ENCODE peak calls at places on chromosomes 4 and X, in eight cellular contexts. One of them, this sample, is unnamed.

GRCh38 chr4:126539771-126540170 is 1093.0 kb upstream of the INTU start:
- ATAC-seq in HCT116: no peak
- ATAC-seq in right lobe of liver: no peak
- ATAC-seq in upper lobe of left lung: no peak
- ATAC-seq in K562: no peak
- ATAC-seq in A549: no peak
- ATAC-seq in HepG2: no peak
- ATAC-seq in IMR-90: no peak
- ATAC-seq in this sample: no peak

GRCh38 chr4:131459430-131460101 is 1689.5 kb upstream of the PCDH10 start:
- ATAC-seq in HCT116: peak; percentile 55
- ATAC-seq in right lobe of liver: no peak
- ATAC-seq in upper lobe of left lung: no peak
- ATAC-seq in K562: no peak
- ATAC-seq in A549: no peak
- ATAC-seq in HepG2: no peak
- ATAC-seq in IMR-90: no peak
- ATAC-seq in this sample: no peak

GRCh38 chr4:186999676-187000075 is 276.0 kb upstream of the FAT1 start:
- ATAC-seq in HCT116: no peak
- ATAC-seq in right lobe of liver: no peak
- ATAC-seq in upper lobe of left lung: no peak
- ATAC-seq in K562: no peak
- ATAC-seq in A549: no peak
- ATAC-seq in HepG2: no peak
- ATAC-seq in IMR-90: no peak
- ATAC-seq in this sample: no peak

GRCh38 chr4:26362745-26363439 is 42.1 kb downstream of the RBPJ start:
- ATAC-seq in HCT116: no peak
- ATAC-seq in right lobe of liver: no peak
- ATAC-seq in upper lobe of left lung: no peak
- ATAC-seq in K562: no peak
- ATAC-seq in A549: no peak
- ATAC-seq in HepG2: no peak
- ATAC-seq in IMR-90: peak; percentile 75
- ATAC-seq in this sample: no peak

GRCh38 chr4:79308971-79309370 is 16.9 kb downstream of the NAA11 start:
- ATAC-seq in HCT116: no peak
- ATAC-seq in right lobe of liver: no peak
- ATAC-seq in upper lobe of left lung: no peak
- ATAC-seq in K562: no peak
- ATAC-seq in A549: no peak
- ATAC-seq in HepG2: no peak
- ATAC-seq in IMR-90: no peak
- ATAC-seq in this sample: no peak

GRCh38 chrX:110004210-110004609 is 1.3 kb downstream of the TMEM164 start:
- ATAC-seq in HCT116: no peak
- ATAC-seq in right lobe of liver: peak; percentile 63
- ATAC-seq in upper lobe of left lung: peak; percentile 58
- ATAC-seq in K562: no peak
- ATAC-seq in A549: no peak
- ATAC-seq in HepG2: peak; percentile 19
- ATAC-seq in IMR-90: no peak
- ATAC-seq in this sample: no peak

GRCh38 chrX:153981771-153982533 is 9.4 kb downstream of the TMEM187 start:
- ATAC-seq in HCT116: no peak
- ATAC-seq in right lobe of liver: peak; percentile 4
- ATAC-seq in upper lobe of left lung: no peak
- ATAC-seq in K562: no peak
- ATAC-seq in A549: no peak
- ATAC-seq in HepG2: no peak
- ATAC-seq in IMR-90: no peak
- ATAC-seq in this sample: peak; percentile 46

GRCh38 chrX:15072259-15072658 is 197.6 kb downstream of the ASB9 start:
- ATAC-seq in HCT116: no peak
- ATAC-seq in right lobe of liver: no peak
- ATAC-seq in upper lobe of left lung: no peak
- ATAC-seq in K562: no peak
- ATAC-seq in A549: no peak
- ATAC-seq in HepG2: no peak
- ATAC-seq in IMR-90: no peak
- ATAC-seq in this sample: no peak

DNA sequence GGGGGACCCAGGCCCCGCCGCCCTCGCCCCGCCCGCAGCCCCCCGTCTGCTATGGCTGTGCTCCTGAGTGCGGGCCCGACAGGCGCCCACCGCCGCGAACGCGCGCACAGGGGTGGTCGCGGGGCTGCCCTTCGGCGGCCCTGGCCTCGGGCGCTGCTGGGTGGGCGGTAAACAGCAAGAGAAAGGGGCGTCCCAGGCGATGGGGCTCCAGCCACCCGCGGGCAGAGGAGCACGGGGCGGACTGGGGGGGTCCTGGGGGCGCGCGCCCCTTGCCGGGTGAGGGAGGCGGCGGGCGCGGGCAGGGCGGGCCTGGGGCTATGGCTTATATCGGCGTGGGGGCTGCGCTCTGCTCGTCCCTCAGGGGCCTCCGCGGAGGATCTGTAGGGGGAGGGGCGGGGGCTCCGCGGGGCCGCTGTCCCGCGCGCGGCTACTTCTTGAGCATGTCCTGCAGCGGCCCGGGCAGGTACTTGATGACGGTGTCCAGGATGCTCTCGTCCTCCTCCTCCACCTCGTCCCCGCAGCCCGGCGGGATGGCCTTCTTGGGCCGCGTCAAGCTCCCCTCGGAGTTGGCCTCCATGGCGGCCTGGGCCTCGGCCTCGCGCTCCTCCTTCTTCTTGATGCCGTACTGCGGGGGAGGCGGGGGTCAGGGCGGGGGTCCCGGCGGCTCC is 39.7 kb downstream of the CPLX1 start:
- ATAC-seq in HCT116: no peak
- ATAC-seq in right lobe of liver: no peak
- ATAC-seq in upper lobe of left lung: no peak
- ATAC-seq in K562: no peak
- ATAC-seq in A549: no peak
- ATAC-seq in HepG2: no peak
- ATAC-seq in IMR-90: no peak
- ATAC-seq in this sample: no peak
- TF ChIP-seq POLR2A in HCT116: no peak
- TF ChIP-seq POLR2A in right lobe of liver: no peak
- TF ChIP-seq POLR2A in upper lobe of left lung: no peak
- TF ChIP-seq POLR2A in K562: no peak
- TF ChIP-seq POLR2A in A549: no peak
- TF ChIP-seq POLR2A in HepG2: no peak
- TF ChIP-seq POLR2A in IMR-90: no peak
- TF ChIP-seq POLR2A in this sample: no peak

GRCh38 chr4:54229631-54230478 is 762 bp downstream of the PDGFRA start:
- ATAC-seq in HCT116: no peak
- ATAC-seq in right lobe of liver: no peak
- ATAC-seq in upper lobe of left lung: no peak
- ATAC-seq in K562: no peak
- ATAC-seq in A549: no peak
- ATAC-seq in HepG2: no peak
- ATAC-seq in IMR-90: no peak
- ATAC-seq in this sample: no peak
- H3K4me3 ChIP-seq in HCT116: no peak overlapping the region
- H3K4me3 ChIP-seq in right lobe of liver: peak overlapping the region; percentile 25
- H3K4me3 ChIP-seq in upper lobe of left lung: peak overlapping the region; percentile 60
- H3K4me3 ChIP-seq in K562: no peak overlapping the region
- H3K4me3 ChIP-seq in A549: peak overlapping the region; percentile 24
- H3K4me3 ChIP-seq in HepG2: no peak overlapping the region
- H3K4me3 ChIP-seq in IMR-90: peak overlapping the region; percentile 89
- H3K4me3 ChIP-seq in this sample: peak overlapping the region; percentile 60

DNA sequence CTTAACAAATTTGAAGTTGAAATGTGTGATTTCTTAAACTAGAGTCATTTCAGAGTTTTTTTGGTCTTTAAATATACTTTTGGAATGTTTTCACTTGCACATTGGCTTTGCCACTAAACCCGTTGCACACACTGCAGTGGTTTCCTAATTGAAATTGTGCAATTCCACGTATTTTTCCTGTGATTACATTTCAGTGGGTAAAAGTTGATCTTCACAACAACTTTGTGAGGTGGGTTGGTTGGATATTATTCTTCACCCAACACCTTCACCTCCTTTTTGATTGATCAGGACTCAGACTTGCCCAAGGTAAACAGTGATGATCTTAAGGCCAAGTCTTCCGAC is 13.6 kb downstream of the SEPTIN11 start:
- ATAC-seq in HCT116: no peak
- ATAC-seq in right lobe of liver: peak; percentile 79
- ATAC-seq in upper lobe of left lung: no peak
- ATAC-seq in K562: no peak
- ATAC-seq in A549: no peak
- ATAC-seq in HepG2: no peak
- ATAC-seq in IMR-90: no peak
- ATAC-seq in this sample: peak; percentile 55
- H3K4me1 ChIP-seq in HCT116: no peaks in the 10 kb centered on the region
- H3K4me1 ChIP-seq in right lobe of liver: peaks cover 15% of the 10 kb centered on the region
- H3K4me1 ChIP-seq in upper lobe of left lung: no peaks in the 10 kb centered on the region
- H3K4me1 ChIP-seq in K562: no peaks in the 10 kb centered on the region
- H3K4me1 ChIP-seq in A549: no peaks in the 10 kb centered on the region
- H3K4me1 ChIP-seq in HepG2: peaks cover 12% of the 10 kb centered on the region
- H3K4me1 ChIP-seq in IMR-90: peaks cover 8% of the 10 kb centered on the region
- H3K4me1 ChIP-seq in this sample: no peaks in the 10 kb centered on the region

DNA sequence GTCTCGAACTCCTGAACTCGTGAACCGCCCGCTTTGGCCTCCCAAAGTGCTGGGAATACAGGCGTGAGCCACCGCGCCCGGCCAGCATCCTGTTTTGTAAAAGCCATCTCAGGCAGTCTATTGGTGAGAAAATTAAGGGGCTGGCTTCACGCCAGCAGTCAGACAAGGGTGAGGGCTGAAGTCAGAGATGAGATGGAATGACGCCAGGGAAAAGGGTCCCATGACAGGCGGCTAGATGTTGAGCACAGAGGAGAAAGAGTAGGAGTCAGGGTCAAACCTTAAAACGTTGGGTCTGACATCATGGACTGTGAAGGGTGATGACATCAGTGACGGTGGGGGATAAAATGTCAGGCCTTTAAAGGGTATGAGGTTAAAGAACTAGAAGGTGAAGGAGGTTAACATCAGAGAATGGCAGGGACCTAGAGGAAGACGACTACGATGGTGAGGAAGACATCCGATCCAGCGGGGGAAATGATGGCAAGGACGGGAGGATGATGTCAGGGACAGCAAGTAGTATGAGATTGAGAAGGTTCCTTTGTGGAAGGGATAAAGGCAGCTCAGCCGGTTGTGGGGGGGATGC is 504 bp upstream of the RBM3 start:
- ATAC-seq in HCT116: peak; percentile 18
- ATAC-seq in right lobe of liver: peak; percentile 18
- ATAC-seq in upper lobe of left lung: no peak
- ATAC-seq in K562: peak; percentile 54
- ATAC-seq in A549: no peak
- ATAC-seq in HepG2: no peak
- ATAC-seq in IMR-90: peak; percentile 1
- ATAC-seq in this sample: peak; percentile 22
- TF ChIP-seq POLR2A in HCT116: no peak
- TF ChIP-seq POLR2A in right lobe of liver: no peak
- TF ChIP-seq POLR2A in upper lobe of left lung: no peak
- TF ChIP-seq POLR2A in K562: no peak
- TF ChIP-seq POLR2A in A549: no peak
- TF ChIP-seq POLR2A in HepG2: no peak
- TF ChIP-seq POLR2A in IMR-90: no peak
- TF ChIP-seq POLR2A in this sample: no peak

DNA sequence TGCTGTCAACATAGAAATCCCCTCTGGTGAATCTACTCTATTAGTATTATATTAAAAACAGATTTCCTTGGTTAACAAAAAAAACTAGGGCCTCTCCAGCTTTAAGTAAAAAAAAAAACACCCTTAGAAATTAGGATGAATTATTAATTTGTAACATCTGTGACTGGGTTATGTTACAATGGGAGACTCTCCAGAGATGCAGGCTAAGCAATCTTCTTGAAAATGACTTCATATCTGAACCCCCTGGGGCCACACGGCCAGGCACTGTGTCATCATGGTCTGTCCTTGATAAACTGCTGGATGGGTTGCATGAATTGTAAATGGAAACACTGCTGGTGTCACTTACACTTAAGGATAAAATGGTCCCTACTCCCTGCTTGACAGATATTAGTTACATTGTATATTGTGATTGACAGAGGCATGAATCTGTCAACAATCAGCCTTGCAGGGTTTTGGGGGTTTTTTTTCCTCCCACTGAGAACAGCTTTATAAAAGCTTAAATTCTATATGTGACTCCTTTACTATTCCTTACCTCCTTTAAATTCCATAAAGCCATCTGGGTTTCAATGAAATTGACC is 49.1 kb downstream of the PRKG2 start:
- ATAC-seq in HCT116: no peak
- ATAC-seq in right lobe of liver: no peak
- ATAC-seq in upper lobe of left lung: no peak
- ATAC-seq in K562: no peak
- ATAC-seq in A549: no peak
- ATAC-seq in HepG2: no peak
- ATAC-seq in IMR-90: no peak
- ATAC-seq in this sample: no peak
- H3K4me3 ChIP-seq in HCT116: peak overlapping the region; percentile 21
- H3K4me3 ChIP-seq in right lobe of liver: no peak overlapping the region
- H3K4me3 ChIP-seq in upper lobe of left lung: no peak overlapping the region
- H3K4me3 ChIP-seq in K562: no peak overlapping the region
- H3K4me3 ChIP-seq in A549: no peak overlapping the region
- H3K4me3 ChIP-seq in HepG2: no peak overlapping the region
- H3K4me3 ChIP-seq in IMR-90: no peak overlapping the region
- H3K4me3 ChIP-seq in this sample: no peak overlapping the region

GRCh38 chr4:143437937-143438336 is 75.6 kb upstream of the SMARCA5 start:
- ATAC-seq in HCT116: no peak
- ATAC-seq in right lobe of liver: no peak
- ATAC-seq in upper lobe of left lung: no peak
- ATAC-seq in K562: no peak
- ATAC-seq in A549: no peak
- ATAC-seq in HepG2: no peak
- ATAC-seq in IMR-90: no peak
- ATAC-seq in this sample: no peak
- H3K4me1 ChIP-seq in HCT116: no peaks in the 10 kb centered on the region
- H3K4me1 ChIP-seq in right lobe of liver: no peaks in the 10 kb centered on the region
- H3K4me1 ChIP-seq in upper lobe of left lung: peaks cover 3% of the 10 kb centered on the region
- H3K4me1 ChIP-seq in K562: no peaks in the 10 kb centered on the region
- H3K4me1 ChIP-seq in A549: no peaks in the 10 kb centered on the region
- H3K4me1 ChIP-seq in HepG2: no peaks in the 10 kb centered on the region
- H3K4me1 ChIP-seq in IMR-90: no peaks in the 10 kb centered on the region
- H3K4me1 ChIP-seq in this sample: peaks cover 53% of the 10 kb centered on the region